ENCODE peak calls at places on chromosomes 1 and 21, in six cellular contexts. L, K, I, X, M and Z are unnamed samples.

GRCh38 chr1:33519240-33519884 is 46.9 kb downstream of the ZSCAN20 start:
- DNase-seq in L (no peak), I (peak; percentile 37), X (no peak), K (no peak), M (no peak), Z (no peak)

GRCh38 chr1:19798486-19799232 is 1.1 kb downstream of the TMCO4 start:
- DNase-seq in K (no peak), X (no peak), L (no peak), M (no peak), I (no peak), Z (no peak)

GRCh38 chr1:36323636-36324321 is at the start of gene EVA1B:
- DNase-seq in I (peak; percentile 91), L (peak; percentile 62), K (peak; percentile 65), X (peak; percentile 82), M (peak; percentile 59), Z (no peak)

GRCh38 chr1:205374205-205375078 is 17.7 kb upstream of the KLHDC8A start:
- DNase-seq in X (no peak), M (no peak), K (no peak), I (no peak), L (no peak), Z (no peak)

GRCh38 chr1:114345930-114346479 is 165.0 kb downstream of the TRIM33 start:
- DNase-seq in X (no peak), L (no peak), K (no peak), I (peak; percentile 42), M (no peak), Z (no peak)

GRCh38 chr1:15500184-15500958 is 23.6 kb downstream of the CASP9 start:
- DNase-seq in K (no peak), M (no peak), L (no peak), I (no peak), X (no peak), Z (no peak)

GRCh38 chr1:15690317-15690716 is 6.2 kb downstream of the PLEKHM2 start:
- DNase-seq in K (no peak), M (no peak), I (no peak), L (no peak), X (no peak), Z (no peak)

GRCh38 chr1:66980745-66981367 is 56.1 kb downstream of the MIER1 start:
- DNase-seq in X (no peak), I (no peak), L (no peak), K (no peak), M (no peak), Z (no peak)

GRCh38 chr1:31183126-31183525 is 56.6 kb downstream of the NKAIN1 start:
- DNase-seq in M (no peak), X (no peak), I (no peak), L (no peak), K (no peak), Z (no peak)

GRCh38 chr1:92442351-92442750 is 44.4 kb downstream of the GFI1 start:
- DNase-seq in I (no peak), L (no peak), K (no peak), M (no peak), X (no peak), Z (no peak)

GRCh38 chr1:10325521-10325920 is 73.3 kb upstream of the PGD start:
- DNase-seq in L (no peak), X (no peak), I (no peak), M (no peak), K (no peak), Z (no peak)

GRCh38 chr1:185308126-185308525 is 8.9 kb downstream of the IVNS1ABP start:
- DNase-seq in X (no peak), L (no peak), M (no peak), K (no peak), I (no peak), Z (no peak)

GRCh38 chr1:20720631-20721051 is 2.8 kb upstream of the KIF17 start:
- DNase-seq in I (no peak), M (no peak), K (no peak), L (no peak), X (peak; percentile 37), Z (no peak)

GRCh38 chr21:44625756-44626155 is 1.1 kb upstream of the KRTAP10-9 start:
- DNase-seq in K (no peak), X (no peak), I (no peak), L (no peak), M (no peak), Z (no peak)

GRCh38 chr21:43578677-43579313 is 80.5 kb downstream of the HSF2BP start:
- DNase-seq in L (no peak), I (no peak), M (no peak), X (no peak), K (no peak), Z (no peak)

GRCh38 chr1:30572192-30572591 is 151.2 kb downstream of the MATN1 start:
- DNase-seq in L (no peak), I (no peak), M (no peak), K (no peak), X (no peak), Z (no peak)

GRCh38 chr1:230171337-230172015 is 104.4 kb downstream of the GALNT2 start:
- DNase-seq in X (no peak), I (no peak), L (no peak), M (no peak), K (no peak), Z (no peak)

GRCh38 chr1:212561501-212561931 is 47.0 kb upstream of the ATF3 start:
- DNase-seq in I (no peak), L (no peak), M (no peak), X (no peak), K (no peak), Z (no peak)

GRCh38 chr1:37415611-37416244 is 58.7 kb upstream of the ZC3H12A start:
- DNase-seq in L (no peak), X (no peak), K (no peak), M (no peak), I (no peak), Z (no peak)

GRCh38 chr1:47522890-47523811 is 85.3 kb downstream of the FOXD2 start:
- DNase-seq in L (no peak), K (no peak), M (no peak), X (no peak), I (no peak), Z (no peak)

GRCh38 chr1:9558271-9558945 is 19.1 kb downstream of the SLC25A33 start:
- DNase-seq in M (no peak), K (no peak), L (no peak), I (no peak), X (no peak), Z (no peak)

GRCh38 chr1:234270581-234271242 is 102.5 kb upstream of the COA6 start:
- DNase-seq in M (no peak), I (no peak), X (no peak), L (no peak), K (no peak), Z (no peak)

GRCh38 chr1:151534662-151535278 is 5.3 kb upstream of the TUFT1 start:
- DNase-seq in L (peak; percentile 78), K (peak; percentile 50), M (no peak), X (peak; percentile 88), I (peak; percentile 80), Z (peak; percentile 75)

GRCh38 chr1:30781906-30782305 is 24.3 kb upstream of the LAPTM5 start:
- DNase-seq in I (no peak), M (no peak), L (no peak), K (no peak), X (no peak), Z (no peak)

GRCh38 chr1:154448271-154448905 is 43.2 kb downstream of the IL6R start:
- DNase-seq in L (no peak), I (no peak), M (no peak), X (no peak), K (no peak), Z (no peak)

GRCh38 chr1:46719689-46720088 is 775 bp upstream of the EFCAB14 start:
- DNase-seq in X (no peak), K (no peak), M (no peak), L (no peak), I (peak; percentile 29), Z (peak; percentile 33)

GRCh38 chr21:46418265-46418946 is 40.3 kb upstream of the DIP2A start:
- DNase-seq in M (no peak), L (no peak), X (no peak), K (no peak), I (no peak), Z (no peak)

GRCh38 chr1:18486195-18486594 is 5.5 kb downstream of the KLHDC7A start:
- DNase-seq in K (no peak), L (no peak), X (no peak), I (peak; percentile 42), M (no peak), Z (no peak)

GRCh38 chr1:177873238-177873637 is 96.6 kb downstream of the SEC16B start:
- DNase-seq in K (no peak), I (no peak), M (peak; percentile 77), X (no peak), L (no peak), Z (no peak)

GRCh38 chr1:99266731-99267130 is 2.4 kb downstream of the PLPPR4 start:
- DNase-seq in I (no peak), L (no peak), M (peak; percentile 77), X (no peak), K (no peak), Z (no peak)

GRCh38 chr1:241225741-241226140 is 131.3 kb downstream of the RGS7 start:
- DNase-seq in K (no peak), X (no peak), L (no peak), M (no peak), I (no peak), Z (no peak)